ENCODE peak calls at places on chromosome 17, in six cellular contexts. J, C, Y, B, L and V are unnamed samples.

GRCh38 chr17:38528101-38528500 is 77.7 kb downstream of the SRCIN1 start:
- DNase-seq in J (no peak), C (no peak), Y (no peak), B (no peak), L (no peak), V (no peak)

GRCh38 chr17:35255316-35255715 is 12.4 kb downstream of the SLFN5 start:
- DNase-seq in J (no peak), C (no peak), Y (no peak), B (no peak), L (no peak), V (no peak)

GRCh38 chr17:19383681-19384470 is 3.1 kb downstream of the MFAP4 start:
- DNase-seq in J (no peak), C (no peak), Y (no peak), B (peak; percentile 35), L (peak; percentile 49), V (no peak)

GRCh38 chr17:33664116-33664840 is 371.2 kb upstream of the ASIC2 start:
- DNase-seq in J (no peak), C (no peak), Y (no peak), B (no peak), L (no peak), V (no peak)

GRCh38 chr17:64778367-64779290 is 116.5 kb upstream of the SMURF2 start:
- DNase-seq in J (no peak), C (no peak), Y (peak; percentile 33), B (no peak), L (no peak), V (no peak)

GRCh38 chr17:73359987-73360410 is 48.2 kb upstream of the CDC42EP4 start:
- DNase-seq in J (no peak), C (no peak), Y (peak; percentile 29), B (no peak), L (no peak), V (no peak)

GRCh38 chr17:70521821-70522256 is 352.5 kb downstream of the KCNJ2 start:
- DNase-seq in J (peak; percentile 62), C (no peak), Y (peak; percentile 57), B (peak; percentile 6), L (peak; percentile 7), V (no peak)

GRCh38 chr17:12765544-12765943 is 23.8 kb upstream of the ARHGAP44 start:
- DNase-seq in J (peak; percentile 48), C (peak; percentile 25), Y (no peak), B (peak; percentile 71), L (peak; percentile 93), V (no peak)

GRCh38 chr17:49497147-49498036 is 2.3 kb downstream of the NGFR start:
- DNase-seq in J (peak; percentile 36), C (no peak), Y (peak; percentile 64), B (no peak), L (peak; percentile 16), V (peak; percentile 41)

GRCh38 chr17:491086-492014 is 138.7 kb upstream of the RPH3AL start:
- DNase-seq in J (peak; percentile 43), C (no peak), Y (peak; percentile 38), B (peak; percentile 65), L (peak; percentile 71), V (peak; percentile 49)

GRCh38 chr17:15269690-15270089 is 4.6 kb upstream of the PMP22 start:
- DNase-seq in J (peak; percentile 38), C (no peak), Y (no peak), B (peak; percentile 34), L (no peak), V (no peak)

GRCh38 chr17:50961282-50962220 is 95.4 kb upstream of the TOB1 start:
- DNase-seq in J (no peak), C (no peak), Y (no peak), B (no peak), L (no peak), V (no peak)

GRCh38 chr17:69907081-69907847 is 167.8 kb upstream of the KCNJ16 start:
- DNase-seq in J (peak; percentile 19), C (no peak), Y (no peak), B (no peak), L (no peak), V (no peak)

GRCh38 chr17:35666967-35667552 is 64.4 kb upstream of the RASL10B start:
- DNase-seq in J (no peak), C (no peak), Y (no peak), B (peak; percentile 6), L (peak; percentile 42), V (no peak)

GRCh38 chr17:1003633-1003971 is 6.7 kb downstream of the TIMM22 start:
- DNase-seq in J (no peak), C (no peak), Y (no peak), B (no peak), L (no peak), V (no peak)

GRCh38 chr17:3621146-3621720 is 12.0 kb upstream of the TRPV1 start:
- DNase-seq in J (no peak), C (no peak), Y (no peak), B (no peak), L (no peak), V (no peak)

GRCh38 chr17:21213005-21213404 is 956 bp downstream of the TMEM11 start:
- DNase-seq in J (no peak), C (no peak), Y (no peak), B (no peak), L (no peak), V (no peak)

GRCh38 chr17:48153711-48154642 is 46.4 kb downstream of the SNX11 start:
- DNase-seq in J (no peak), C (no peak), Y (no peak), B (peak; percentile 67), L (peak; percentile 47), V (peak; percentile 22)

GRCh38 chr17:13727441-13728171 is 125.9 kb upstream of the HS3ST3A1 start:
- DNase-seq in J (no peak), C (no peak), Y (no peak), B (peak; percentile 61), L (peak; percentile 93), V (no peak)

GRCh38 chr17:35082073-35082657 is 18.7 kb upstream of the RFFL start:
- DNase-seq in J (no peak), C (no peak), Y (peak; percentile 36), B (peak; percentile 75), L (peak; percentile 89), V (no peak)

GRCh38 chr17:34683390-34683789 is 104.0 kb downstream of the TMEM132E start:
- DNase-seq in J (no peak), C (no peak), Y (no peak), B (no peak), L (no peak), V (no peak)

GRCh38 chr17:37276475-37276874 is 99.3 kb upstream of the C17orf78 start:
- DNase-seq in J (no peak), C (no peak), Y (no peak), B (peak; percentile 13), L (no peak), V (no peak)

GRCh38 chr17:42114118-42114517 is 1.6 kb upstream of the DHX58 start:
- DNase-seq in J (no peak), C (no peak), Y (no peak), B (no peak), L (no peak), V (no peak)

GRCh38 chr17:20896153-20896649 is 146.6 kb downstream of the USP22 start:
- DNase-seq in J (peak; percentile 6), C (no peak), Y (peak; percentile 77), B (peak; percentile 23), L (peak; percentile 8), V (no peak)

GRCh38 chr17:16479264-16479663 is 12.7 kb downstream of the LRRC75A start:
- DNase-seq in J (no peak), C (no peak), Y (no peak), B (no peak), L (no peak), V (no peak)

GRCh38 chr17:9895923-9896322 is 9.1 kb downstream of the RCVRN start:
- DNase-seq in J (no peak), C (no peak), Y (no peak), B (no peak), L (no peak), V (no peak)

GRCh38 chr17:9886141-9886930 is 18.7 kb downstream of the RCVRN start:
- DNase-seq in J (no peak), C (no peak), Y (no peak), B (no peak), L (no peak), V (no peak)

GRCh38 chr17:9893606-9894005 is 11.5 kb downstream of the RCVRN start:
- DNase-seq in J (no peak), C (no peak), Y (no peak), B (peak; percentile 12), L (peak; percentile 66), V (no peak)

GRCh38 chr17:9887521-9887920 is 17.6 kb downstream of the RCVRN start:
- DNase-seq in J (no peak), C (no peak), Y (no peak), B (no peak), L (no peak), V (no peak)

GRCh38 chr17:9890124-9890523 is 14.9 kb downstream of the RCVRN start:
- DNase-seq in J (no peak), C (no peak), Y (peak; percentile 65), B (no peak), L (peak; percentile 34), V (peak; percentile 21)
- TF ChIP-seq CTCF in J (peak; percentile 27), C (peak; percentile 30), Y (peak; percentile 59), B (no peak), L (peak; percentile 66), V (peak; percentile 61)

GRCh38 chr17:5667871-5668270 is 83.6 kb upstream of the NLRP1 start:
- DNase-seq in J (no peak), C (no peak), Y (no peak), B (no peak), L (peak; percentile 11), V (no peak)
- TF ChIP-seq CTCF in J (no peak), C (no peak), Y (no peak), B (no peak), L (peak; percentile 4), V (peak; percentile 23)

DNA sequence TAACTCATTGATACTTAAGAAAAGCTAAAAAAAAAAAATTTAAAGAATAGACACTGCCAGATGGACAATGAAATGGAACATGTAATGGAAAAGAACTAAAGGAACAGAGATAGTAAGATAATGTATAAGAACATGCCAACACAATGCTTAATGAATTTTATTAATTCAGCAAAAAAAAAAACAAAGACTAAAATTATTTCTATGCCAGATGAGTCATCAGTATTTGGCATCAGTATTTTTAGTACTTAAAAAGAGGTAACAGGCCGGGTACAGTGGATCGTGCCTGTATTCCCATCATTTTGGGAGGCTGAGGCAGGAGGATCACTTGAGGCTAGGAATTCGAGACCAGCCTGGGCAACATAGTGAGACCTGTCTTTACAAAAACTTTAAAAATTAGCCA is 168.5 kb downstream of the CYB561 start:
- DNase-seq in J (no peak), C (no peak), Y (no peak), B (peak; percentile 59), L (peak; percentile 56), V (no peak)
- TF ChIP-seq CTCF in J (no peak), C (no peak), Y (no peak), B (no peak), L (no peak), V (no peak)

DNA sequence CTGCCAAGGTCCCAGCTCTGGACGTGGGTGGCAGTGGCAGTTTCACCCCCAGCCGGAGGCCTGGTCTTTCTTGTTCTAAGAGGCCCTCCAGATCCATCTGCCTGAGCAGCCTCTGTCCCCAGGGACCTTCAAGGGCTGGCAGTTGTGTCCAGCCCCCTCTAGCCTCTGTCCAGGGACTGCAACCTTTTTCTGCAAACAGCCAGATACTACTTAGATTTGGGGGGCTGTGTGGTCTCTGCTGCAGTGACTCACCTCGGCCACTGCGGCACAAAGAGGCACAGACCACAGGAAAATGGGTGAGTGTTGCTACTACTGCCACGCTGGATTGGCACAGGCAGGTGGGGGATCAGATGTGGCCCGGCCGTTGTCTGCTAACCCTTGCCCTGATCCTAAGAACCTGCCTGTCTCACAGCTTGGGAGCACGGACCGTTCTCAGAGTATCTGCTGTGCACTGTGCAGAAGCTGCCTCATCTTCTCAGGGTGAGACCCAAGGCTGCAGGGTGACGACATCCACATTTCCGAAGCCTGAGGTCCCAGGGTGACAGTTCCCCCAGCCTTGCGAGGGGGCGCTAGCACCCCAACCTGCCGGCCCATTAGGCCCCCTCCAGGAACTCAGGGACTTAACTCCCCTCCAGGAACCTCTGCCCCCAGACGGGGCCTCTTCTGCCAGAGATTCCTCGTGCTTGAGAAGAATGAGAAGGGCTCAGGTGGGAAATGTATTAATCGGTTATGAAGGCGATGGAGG is 27.6 kb downstream of the MXRA7 start:
- DNase-seq in J (no peak), C (no peak), Y (no peak), B (no peak), L (peak; percentile 32), V (no peak)
- TF ChIP-seq CTCF in J (no peak), C (no peak), Y (no peak), B (peak; percentile 17), L (peak; percentile 15), V (no peak)